ENCODE peak calls at places on chromosomes 16 and 17, in six cellular contexts. One of them, this sample, is unnamed.

GRCh38 chr17:63370696-63371095 is 75.4 kb downstream of the CYB561 start:
- DNase-seq in ovary: no peak
- DNase-seq in stomach: no peak
- DNase-seq in dorsolateral prefrontal cortex: no peak
- DNase-seq in body of pancreas: no peak
- DNase-seq in suprapubic skin: no peak
- DNase-seq in this sample: no peak

GRCh38 chr17:72976971-72977767 is 115.3 kb downstream of the SLC39A11 start:
- DNase-seq in dorsolateral prefrontal cortex: no peak
- DNase-seq in body of pancreas: peak
- DNase-seq in stomach: peak
- DNase-seq in ovary: peak
- DNase-seq in suprapubic skin: no peak
- DNase-seq in this sample: no peak

GRCh38 chr16:23353440-23353839 is 51.3 kb downstream of the SCNN1B start:
- DNase-seq in dorsolateral prefrontal cortex: no peak
- DNase-seq in body of pancreas: peak
- DNase-seq in suprapubic skin: no peak
- DNase-seq in ovary: no peak
- DNase-seq in stomach: no peak
- DNase-seq in this sample: no peak

GRCh38 chr16:6684076-6684673 is 648.5 kb upstream of the RBFOX1 start:
- DNase-seq in ovary: no peak
- DNase-seq in suprapubic skin: no peak
- DNase-seq in body of pancreas: peak
- DNase-seq in dorsolateral prefrontal cortex: peak
- DNase-seq in stomach: no peak
- DNase-seq in this sample: no peak

GRCh38 chr16:73019456-73020362 is 28.2 kb downstream of the ZFHX3 start:
- DNase-seq in dorsolateral prefrontal cortex: no peak
- DNase-seq in body of pancreas: peak
- DNase-seq in ovary: no peak
- DNase-seq in stomach: no peak
- DNase-seq in suprapubic skin: no peak
- DNase-seq in this sample: no peak

GRCh38 chr17:29590979-29591736 is 1.7 kb upstream of the GIT1 start:
- DNase-seq in ovary: peak
- DNase-seq in suprapubic skin: no peak
- DNase-seq in stomach: no peak
- DNase-seq in dorsolateral prefrontal cortex: peak
- DNase-seq in body of pancreas: no peak
- DNase-seq in this sample: no peak

GRCh38 chr17:78383725-78384471 is 5.4 kb downstream of the PGS1 start:
- DNase-seq in stomach: peak
- DNase-seq in suprapubic skin: no peak
- DNase-seq in body of pancreas: peak
- DNase-seq in ovary: no peak
- DNase-seq in dorsolateral prefrontal cortex: no peak
- DNase-seq in this sample: peak

GRCh38 chr17:81331527-81332043 is 36.5 kb upstream of the SLC38A10 start:
- DNase-seq in ovary: peak
- DNase-seq in body of pancreas: no peak
- DNase-seq in dorsolateral prefrontal cortex: no peak
- DNase-seq in suprapubic skin: no peak
- DNase-seq in stomach: no peak
- DNase-seq in this sample: no peak

GRCh38 chr16:73746554-73746953 is 550.1 kb upstream of the PSMD7 start:
- DNase-seq in body of pancreas: no peak
- DNase-seq in suprapubic skin: no peak
- DNase-seq in ovary: no peak
- DNase-seq in dorsolateral prefrontal cortex: no peak
- DNase-seq in stomach: no peak
- DNase-seq in this sample: no peak

GRCh38 chr17:65064452-65065019 is 8.0 kb upstream of the GNA13 start:
- DNase-seq in ovary: no peak
- DNase-seq in dorsolateral prefrontal cortex: no peak
- DNase-seq in suprapubic skin: no peak
- DNase-seq in stomach: no peak
- DNase-seq in body of pancreas: no peak
- DNase-seq in this sample: no peak

GRCh38 chr17:80986046-80986445 is 5.6 kb upstream of the CHMP6 start:
- DNase-seq in stomach: no peak
- DNase-seq in body of pancreas: no peak
- DNase-seq in dorsolateral prefrontal cortex: no peak
- DNase-seq in suprapubic skin: no peak
- DNase-seq in ovary: no peak
- DNase-seq in this sample: no peak

GRCh38 chr17:69500911-69501429 is 86.5 kb downstream of the MAP2K6 start:
- DNase-seq in stomach: no peak
- DNase-seq in dorsolateral prefrontal cortex: no peak
- DNase-seq in ovary: no peak
- DNase-seq in body of pancreas: peak
- DNase-seq in suprapubic skin: no peak
- DNase-seq in this sample: no peak

GRCh38 chr17:82346342-82347300 is 12.4 kb upstream of the TEX19 start:
- DNase-seq in suprapubic skin: no peak
- DNase-seq in ovary: peak
- DNase-seq in dorsolateral prefrontal cortex: no peak
- DNase-seq in stomach: no peak
- DNase-seq in body of pancreas: no peak
- DNase-seq in this sample: no peak

GRCh38 chr17:40820228-40820838 is 2.1 kb downstream of the KRT10 start:
- DNase-seq in stomach: no peak
- DNase-seq in ovary: no peak
- DNase-seq in suprapubic skin: no peak
- DNase-seq in body of pancreas: no peak
- DNase-seq in dorsolateral prefrontal cortex: no peak
- DNase-seq in this sample: no peak

GRCh38 chr16:495127-495748 is 32.3 kb upstream of the CAPN15 start:
- DNase-seq in suprapubic skin: no peak
- DNase-seq in dorsolateral prefrontal cortex: peak
- DNase-seq in body of pancreas: peak
- DNase-seq in stomach: no peak
- DNase-seq in ovary: no peak
- DNase-seq in this sample: no peak

GRCh38 chr17:75755205-75755901 is 9.6 kb downstream of the GALK1 start:
- DNase-seq in suprapubic skin: no peak
- DNase-seq in ovary: peak
- DNase-seq in body of pancreas: no peak
- DNase-seq in dorsolateral prefrontal cortex: no peak
- DNase-seq in stomach: no peak
- DNase-seq in this sample: no peak

GRCh38 chr16:56336711-56337110 is 88.6 kb downstream of the AMFR start:
- DNase-seq in suprapubic skin: no peak
- DNase-seq in dorsolateral prefrontal cortex: no peak
- DNase-seq in stomach: no peak
- DNase-seq in body of pancreas: no peak
- DNase-seq in ovary: no peak
- DNase-seq in this sample: no peak

GRCh38 chr16:27245276-27246231 is 23.0 kb downstream of the NSMCE1 start:
- DNase-seq in ovary: no peak
- DNase-seq in suprapubic skin: no peak
- DNase-seq in dorsolateral prefrontal cortex: no peak
- DNase-seq in body of pancreas: no peak
- DNase-seq in stomach: no peak
- DNase-seq in this sample: no peak

GRCh38 chr17:8994319-8994718 is 27.0 kb upstream of the NTN1 start:
- DNase-seq in dorsolateral prefrontal cortex: peak
- DNase-seq in stomach: peak
- DNase-seq in suprapubic skin: no peak
- DNase-seq in ovary: peak
- DNase-seq in body of pancreas: peak
- DNase-seq in this sample: no peak

GRCh38 chr16:17246577-17246885 is 224.2 kb downstream of the XYLT1 start:
- DNase-seq in ovary: no peak
- DNase-seq in stomach: no peak
- DNase-seq in body of pancreas: no peak
- DNase-seq in suprapubic skin: no peak
- DNase-seq in dorsolateral prefrontal cortex: no peak
- DNase-seq in this sample: no peak

GRCh38 chr16:23403547-23403946 is 49.4 kb downstream of the COG7 start:
- DNase-seq in ovary: no peak
- DNase-seq in body of pancreas: no peak
- DNase-seq in dorsolateral prefrontal cortex: no peak
- DNase-seq in suprapubic skin: no peak
- DNase-seq in stomach: no peak
- DNase-seq in this sample: no peak

DNA sequence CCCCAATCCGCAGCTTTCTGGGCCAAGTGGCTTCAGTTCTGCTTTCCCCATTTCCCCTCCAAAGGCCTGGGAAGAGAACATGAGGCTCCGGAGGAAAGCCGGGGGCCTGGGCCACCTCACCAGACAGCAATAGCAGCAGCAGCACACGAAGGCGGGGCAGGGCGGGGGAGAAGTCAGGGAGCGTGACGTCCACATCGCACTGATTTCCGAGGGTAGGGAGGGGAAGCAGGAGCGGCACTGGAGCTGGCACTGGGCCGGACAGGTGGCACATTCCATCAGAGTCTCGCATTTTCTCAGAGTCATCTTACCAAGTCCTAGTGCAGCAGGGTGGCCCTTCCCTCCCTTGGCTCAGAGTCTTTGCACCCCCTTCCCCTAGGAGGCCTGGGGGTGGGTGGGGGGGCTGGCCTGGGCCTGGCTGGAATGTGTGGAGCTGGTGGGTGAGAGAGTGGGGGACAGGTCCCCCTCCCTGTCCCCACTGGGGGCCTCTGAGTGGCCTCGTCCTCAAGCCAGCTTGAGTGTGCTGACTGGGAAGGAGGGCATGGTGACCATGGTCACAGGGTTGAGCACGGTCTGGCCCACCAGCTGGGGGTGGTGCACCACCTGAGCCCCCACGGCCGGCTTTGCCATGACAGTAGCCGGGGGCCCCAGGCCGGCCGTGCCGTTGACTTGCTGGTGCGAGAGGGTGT is 14.3 kb downstream of the MNT start:
- DNase-seq in ovary: peak
- DNase-seq in body of pancreas: no peak
- DNase-seq in suprapubic skin: no peak
- DNase-seq in dorsolateral prefrontal cortex: no peak
- DNase-seq in stomach: peak
- DNase-seq in this sample: no peak
- H3K27ac ChIP-seq in ovary: peak
- H3K27ac ChIP-seq in body of pancreas: no peak
- H3K27ac ChIP-seq in suprapubic skin: no peak
- H3K27ac ChIP-seq in dorsolateral prefrontal cortex: peak
- H3K27ac ChIP-seq in stomach: peak
- H3K27ac ChIP-seq in this sample: peak

DNA sequence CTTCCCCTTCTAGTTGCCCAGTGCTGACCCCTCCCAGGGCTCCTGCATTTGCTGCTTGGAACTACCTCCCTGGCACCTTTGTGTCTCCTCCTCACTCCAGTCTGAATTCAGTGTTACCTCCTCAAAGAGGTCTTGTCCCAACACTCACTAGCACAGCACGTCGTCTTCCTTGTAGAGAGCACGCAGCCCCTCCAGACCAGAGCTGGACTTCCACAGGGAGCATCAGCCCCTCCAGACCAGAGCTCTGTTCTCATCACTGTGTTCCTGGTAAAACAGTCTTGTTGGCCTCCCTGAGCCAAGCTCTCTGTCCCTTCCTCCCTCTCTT is 27.8 kb upstream of the MGAT5B start:
- DNase-seq in body of pancreas: no peak
- DNase-seq in ovary: no peak
- DNase-seq in dorsolateral prefrontal cortex: no peak
- DNase-seq in stomach: no peak
- DNase-seq in suprapubic skin: no peak
- DNase-seq in this sample: no peak
- H3K4me3 ChIP-seq in body of pancreas: no peak
- H3K4me3 ChIP-seq in ovary: no peak
- H3K4me3 ChIP-seq in dorsolateral prefrontal cortex: peak
- H3K4me3 ChIP-seq in stomach: no peak
- H3K4me3 ChIP-seq in suprapubic skin: no peak
- H3K4me3 ChIP-seq in this sample: no peak

GRCh38 chr17:76781056-76781982 is 43.4 kb downstream of the MFSD11 start:
- DNase-seq in stomach: no peak
- DNase-seq in ovary: no peak
- DNase-seq in body of pancreas: no peak
- DNase-seq in dorsolateral prefrontal cortex: no peak
- DNase-seq in suprapubic skin: no peak
- DNase-seq in this sample: no peak

GRCh38 chr17:76783146-76783545 is 45.2 kb downstream of the MFSD11 start:
- DNase-seq in dorsolateral prefrontal cortex: no peak
- DNase-seq in ovary: no peak
- DNase-seq in suprapubic skin: no peak
- DNase-seq in stomach: no peak
- DNase-seq in body of pancreas: no peak
- DNase-seq in this sample: no peak

GRCh38 chr17:76789235-76789788 is 51.4 kb downstream of the MFSD11 start:
- DNase-seq in stomach: no peak
- DNase-seq in ovary: no peak
- DNase-seq in body of pancreas: no peak
- DNase-seq in suprapubic skin: no peak
- DNase-seq in dorsolateral prefrontal cortex: no peak
- DNase-seq in this sample: no peak

DNA sequence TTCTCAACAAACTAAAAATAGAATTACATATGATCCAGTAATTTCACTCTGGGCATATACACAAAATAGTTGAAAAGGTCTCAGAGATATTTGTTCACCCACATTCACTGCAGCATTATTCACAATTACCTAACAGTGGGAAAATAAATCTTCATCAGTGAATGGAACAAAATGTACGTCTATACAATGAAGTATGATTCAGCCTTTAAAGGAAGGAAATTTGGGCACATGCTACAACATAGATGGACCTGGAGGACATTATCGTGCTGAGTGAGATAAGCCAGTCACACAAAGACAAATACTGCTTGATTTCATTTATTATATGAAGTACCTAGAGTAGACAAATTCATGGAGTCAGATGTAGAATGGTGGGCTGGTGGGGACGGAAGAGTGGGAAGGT is 47.0 kb downstream of the MFSD11 start:
- DNase-seq in stomach: no peak
- DNase-seq in suprapubic skin: no peak
- DNase-seq in ovary: no peak
- DNase-seq in dorsolateral prefrontal cortex: no peak
- DNase-seq in body of pancreas: no peak
- DNase-seq in this sample: no peak
- H3K27ac ChIP-seq in stomach: no peak
- H3K27ac ChIP-seq in suprapubic skin: no peak
- H3K27ac ChIP-seq in ovary: no peak
- H3K27ac ChIP-seq in dorsolateral prefrontal cortex: no peak
- H3K27ac ChIP-seq in body of pancreas: no peak
- H3K27ac ChIP-seq in this sample: no peak

GRCh38 chr17:7711356-7711755 is 6.2 kb upstream of the DNAH2 start:
- DNase-seq in body of pancreas: no peak
- DNase-seq in suprapubic skin: no peak
- DNase-seq in dorsolateral prefrontal cortex: no peak
- DNase-seq in ovary: no peak
- DNase-seq in stomach: no peak
- DNase-seq in this sample: no peak

GRCh38 chr17:7714721-7715594 is 2.6 kb upstream of the DNAH2 start:
- DNase-seq in body of pancreas: no peak
- DNase-seq in stomach: no peak
- DNase-seq in dorsolateral prefrontal cortex: no peak
- DNase-seq in ovary: no peak
- DNase-seq in suprapubic skin: no peak
- DNase-seq in this sample: no peak

GRCh38 chr17:7713782-7714181 is 3.8 kb upstream of the DNAH2 start:
- DNase-seq in stomach: no peak
- DNase-seq in suprapubic skin: no peak
- DNase-seq in dorsolateral prefrontal cortex: no peak
- DNase-seq in ovary: no peak
- DNase-seq in body of pancreas: no peak
- DNase-seq in this sample: no peak

GRCh38 chr17:7710341-7710740 is 5.3 kb downstream of the EFNB3 start:
- DNase-seq in stomach: no peak
- DNase-seq in body of pancreas: no peak
- DNase-seq in dorsolateral prefrontal cortex: no peak
- DNase-seq in suprapubic skin: no peak
- DNase-seq in ovary: no peak
- DNase-seq in this sample: no peak

GRCh38 chr17:7712111-7712771 is 5.3 kb upstream of the DNAH2 start:
- DNase-seq in dorsolateral prefrontal cortex: no peak
- DNase-seq in stomach: no peak
- DNase-seq in ovary: no peak
- DNase-seq in suprapubic skin: no peak
- DNase-seq in body of pancreas: no peak
- DNase-seq in this sample: no peak
- H3K4me3 ChIP-seq in dorsolateral prefrontal cortex: no peak
- H3K4me3 ChIP-seq in stomach: no peak
- H3K4me3 ChIP-seq in ovary: no peak
- H3K4me3 ChIP-seq in suprapubic skin: no peak
- H3K4me3 ChIP-seq in body of pancreas: no peak
- H3K4me3 ChIP-seq in this sample: no peak

This sample was measured in esophagus squamous epithelium.